ENCODE peak calls at places on chromosomes 12 and 14, in four cellular contexts. H is CD8-positive, alpha-beta T cell; J is lower leg skin; V is fibroblast of villous mesenchyme. Y is an unnamed sample.

GRCh38 chr14:37673439-37673838 is 78.0 kb downstream of the TTC6 start:
- DNase-seq in H (no peak), J (no peak), V (no peak), Y (no peak)

GRCh38 chr14:73752297-73752992 is 38.3 kb upstream of the PNMA1 start:
- DNase-seq in H (peak), J (peak), V (peak), Y (no peak)

GRCh38 chr12:20096430-20096829 is 271.9 kb upstream of the PDE3A start:
- DNase-seq in H (no peak), J (no peak), V (no peak), Y (no peak)

GRCh38 chr12:1810931-1811280 is 9.5 kb upstream of the LRTM2 start:
- DNase-seq in H (no peak), J (no peak), V (no peak), Y (no peak)

GRCh38 chr12:66603458-66603857 is 75.4 kb downstream of the GRIP1 start:
- DNase-seq in H (no peak), J (no peak), V (no peak), Y (no peak)

GRCh38 chr14:61933021-61933420 is 170.8 kb downstream of the SNAPC1 start:
- DNase-seq in H (no peak), J (no peak), V (no peak), Y (no peak)

GRCh38 chr12:127745466-127746220 is 521.3 kb upstream of the TMEM132C start:
- DNase-seq in H (no peak), J (no peak), V (no peak), Y (no peak)

GRCh38 chr14:96838449-96838848 is 41.3 kb downstream of the VRK1 start:
- DNase-seq in H (no peak), J (no peak), V (no peak), Y (no peak)

GRCh38 chr14:95085321-95085720 is 72.0 kb downstream of the DICER1 start:
- DNase-seq in H (no peak), J (no peak), V (peak), Y (no peak)

GRCh38 chr12:107990325-107990724 is 138.8 kb upstream of the WSCD2 start:
- DNase-seq in H (peak), J (no peak), V (peak), Y (peak)

GRCh38 chr14:95817271-95817670 is 59.4 kb upstream of the TUNAR start:
- DNase-seq in H (no peak), J (peak), V (no peak), Y (no peak)

GRCh38 chr14:78243187-78243586 is 73.0 kb downstream of the NRXN3 start:
- DNase-seq in H (no peak), J (no peak), V (no peak), Y (no peak)

GRCh38 chr14:34971381-34971780 is 11.4 kb upstream of the SRP54 start:
- DNase-seq in H (no peak), J (no peak), V (peak), Y (no peak)

GRCh38 chr14:35046751-35047536 is 872 bp downstream of the FAM177A1 start:
- DNase-seq in H (no peak), J (peak), V (peak), Y (peak)

GRCh38 chr12:107415066-107415465 is 270.5 kb upstream of the PWP1 start:
- DNase-seq in H (no peak), J (no peak), V (no peak), Y (no peak)

GRCh38 chr12:91763654-91764439 is 381.8 kb downstream of the BTG1 start:
- DNase-seq in H (no peak), J (no peak), V (peak), Y (no peak)

GRCh38 chr14:102209224-102209966 is 69.7 kb downstream of the WDR20 start:
- DNase-seq in H (no peak), J (no peak), V (peak), Y (no peak)

GRCh38 chr14:103123634-103124500 is 606 bp downstream of the TNFAIP2 start:
- DNase-seq in H (no peak), J (peak), V (peak), Y (no peak)

GRCh38 chr14:31188744-31189143 is 18.8 kb downstream of the HECTD1 start:
- DNase-seq in H (no peak), J (no peak), V (no peak), Y (no peak)

GRCh38 chr14:91038439-91038838 is 22.0 kb downstream of the RPS6KA5 start:
- DNase-seq in H (no peak), J (no peak), V (peak), Y (no peak)

GRCh38 chr12:48973992-48974673 is 2.6 kb upstream of the WNT10B start:
- DNase-seq in H (peak), J (no peak), V (no peak), Y (no peak)

GRCh38 chr12:42524716-42525115 is 64.8 kb downstream of the PRICKLE1 start:
- DNase-seq in H (no peak), J (no peak), V (no peak), Y (no peak)

GRCh38 chr14:72608391-72609204 is 285.3 kb downstream of the DPF3 start:
- DNase-seq in H (no peak), J (peak), V (peak), Y (no peak)

GRCh38 chr14:94924189-94924588 is 154.3 kb upstream of the GSC start:
- DNase-seq in H (no peak), J (peak), V (no peak), Y (no peak)

DNA sequence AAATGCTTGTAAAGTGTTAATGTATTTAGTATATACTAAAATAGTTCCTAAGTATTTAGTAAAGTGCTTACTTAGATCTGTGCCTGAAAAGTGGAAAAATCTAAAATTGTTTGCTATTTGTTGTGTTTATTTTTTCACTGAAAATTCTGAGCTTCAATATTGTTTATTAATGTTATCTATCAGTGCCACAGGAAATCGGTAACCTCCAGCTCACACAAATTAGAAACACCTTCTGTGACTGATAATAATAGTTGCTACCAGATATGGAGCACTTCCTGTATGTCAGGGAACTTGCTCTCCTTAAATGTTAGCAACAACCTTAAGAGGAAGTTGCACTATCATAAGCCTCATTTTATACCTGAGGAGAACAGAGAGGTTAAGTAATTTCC is 735 bp upstream of the LRP10 start:
- DNase-seq in H (no peak), J (no peak), V (no peak), Y (peak)
- H3K4me3 ChIP-seq in H (peak), J (no peak), V (peak), Y (peak)

DNA sequence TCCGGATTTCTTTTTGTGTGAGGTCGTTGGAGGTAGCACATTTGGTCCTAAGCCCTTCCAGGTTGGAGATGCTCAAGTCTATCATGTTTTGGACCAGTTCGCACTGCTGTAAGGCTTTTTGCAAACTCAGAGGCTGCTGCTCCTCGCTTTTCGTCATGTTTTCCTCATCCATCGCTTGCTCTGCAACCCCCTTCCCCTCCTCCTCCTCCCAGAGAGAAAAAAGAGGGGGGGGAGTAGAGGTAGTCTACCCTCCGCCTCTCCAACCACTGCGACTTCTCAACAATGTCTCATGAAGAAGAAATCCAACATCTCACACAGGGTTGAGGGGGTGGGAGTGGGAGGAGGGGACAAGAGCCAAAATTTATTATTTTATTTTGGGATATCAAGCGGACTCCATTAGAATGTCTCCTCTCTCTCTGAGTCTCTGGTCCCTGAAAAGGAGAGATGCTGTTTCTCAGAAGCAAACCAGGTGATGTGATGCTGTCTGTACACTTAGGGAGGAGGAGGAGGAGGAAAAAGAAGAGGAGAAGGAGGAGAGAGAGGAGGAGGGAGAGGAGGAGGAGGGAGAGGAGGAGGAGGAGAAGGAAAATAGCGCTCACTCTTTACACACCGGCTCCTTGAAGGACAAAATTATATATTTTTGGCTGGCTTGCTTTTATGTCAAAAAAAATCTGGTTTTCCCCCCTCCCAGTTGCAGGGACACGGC is 553 bp downstream of the KSR2 start:
- DNase-seq in H (no peak), J (peak), V (no peak), Y (no peak)
- H3K4me3 ChIP-seq in H (peak), J (no peak), V (no peak), Y (peak)

GRCh38 chr12:24901975-24902461 is 46.9 kb downstream of the BCAT1 start:
- DNase-seq in H (no peak), J (peak), V (no peak), Y (no peak)
- H3K4me3 ChIP-seq in H (no peak), J (no peak), V (no peak), Y (no peak)

GRCh38 chr14:99233222-99234035 is 38.6 kb downstream of the BCL11B start:
- DNase-seq in H (no peak), J (no peak), V (no peak), Y (no peak)
- H3K4me3 ChIP-seq in H (peak), J (no peak), V (no peak), Y (no peak)